ENCODE peak calls at places on chromosomes 7 and 10, in four cellular contexts. K is thoracic aorta, O is coronary artery, W is AG10803. G is an unnamed sample.

GRCh38 chr7:29989257-29989995 is at the start of gene SCRN1:
- DNase-seq in K (no peak), O (peak; percentile 74), W (peak; percentile 32), G (peak; percentile 34)

GRCh38 chr7:140079121-140079536 is 16.4 kb upstream of the PARP12 start:
- DNase-seq in K (no peak), O (no peak), W (peak; percentile 37), G (peak; percentile 45)

GRCh38 chr10:54880943-54881342 is 79.9 kb upstream of the PCDH15 start:
- DNase-seq in K (no peak), O (no peak), W (no peak), G (no peak)

GRCh38 chr10:13670311-13670710 is 83.5 kb downstream of the PRPF18 start:
- DNase-seq in K (no peak), O (no peak), W (no peak), G (no peak)

GRCh38 chr10:5902511-5903274 is 12.7 kb downstream of the FBH1 start:
- DNase-seq in K (no peak), O (no peak), W (no peak), G (no peak)

GRCh38 chr7:28224675-28225074 is 44.1 kb upstream of the JAZF1 start:
- DNase-seq in K (no peak), O (no peak), W (no peak), G (no peak)

GRCh38 chr7:22390512-22390911 is 33.6 kb upstream of the RAPGEF5 start:
- DNase-seq in K (no peak), O (no peak), W (no peak), G (no peak)

GRCh38 chr10:12130237-12130872 is 878 bp downstream of the SEC61A2 start:
- DNase-seq in K (no peak), O (no peak), W (peak; percentile 71), G (peak; percentile 69)

GRCh38 chr7:28933874-28934265 is 24.3 kb downstream of the TRIL start:
- DNase-seq in K (no peak), O (no peak), W (no peak), G (no peak)

GRCh38 chr7:46547044-46547443 is 626.0 kb upstream of the IGFBP3 start:
- DNase-seq in K (no peak), O (no peak), W (no peak), G (no peak)

GRCh38 chr7:112058654-112059053 is 147.5 kb downstream of the DOCK4 start:
- DNase-seq in K (no peak), O (no peak), W (no peak), G (no peak)

GRCh38 chr7:159031135-159031701 is 113.4 kb downstream of the VIPR2 start:
- DNase-seq in K (no peak), O (peak; percentile 91), W (no peak), G (no peak)

GRCh38 chr10:104331208-104331838 is 6.9 kb downstream of the ITPRIP start:
- DNase-seq in K (no peak), O (peak; percentile 76), W (no peak), G (peak; percentile 83)

GRCh38 chr10:116838143-116838725 is 11.1 kb upstream of the ENO4 start:
- DNase-seq in K (no peak), O (no peak), W (no peak), G (no peak)

DNA sequence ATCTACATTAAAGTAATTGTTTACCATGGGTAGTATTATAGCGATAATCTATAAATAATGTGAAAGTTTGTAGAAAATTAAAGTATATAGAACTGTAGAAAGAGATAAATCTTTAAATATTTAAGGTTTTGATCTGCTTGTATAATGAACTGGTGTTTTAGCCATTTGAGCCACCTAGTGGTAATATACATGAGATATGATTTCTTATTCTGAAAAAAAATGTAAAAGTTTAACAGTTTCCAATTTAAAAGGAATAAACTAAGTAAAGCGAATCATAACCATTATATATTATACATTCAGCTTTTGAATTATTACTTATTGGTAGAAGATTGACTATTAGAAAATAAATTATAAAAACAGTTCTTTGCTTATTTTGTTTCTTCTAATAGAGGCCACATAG is 91.2 kb downstream of the OTUD1 start:
- DNase-seq in K (no peak), O (no peak), W (peak; percentile 29), G (peak; percentile 34)
- TF ChIP-seq CTCF in K (peak; percentile 29), O (no peak), W (peak; percentile 48), G (peak; percentile 44)

GRCh38 chr7:33040803-33041516 is 21.6 kb downstream of the NT5C3A start:
- DNase-seq in K (no peak), O (no peak), W (no peak), G (peak; percentile 61)

GRCh38 chr7:33043434-33043833 is 19.1 kb downstream of the NT5C3A start:
- DNase-seq in K (no peak), O (no peak), W (no peak), G (no peak)

GRCh38 chr7:33039257-33039904 is 23.2 kb downstream of the NT5C3A start:
- DNase-seq in K (no peak), O (no peak), W (no peak), G (peak; percentile 55)

GRCh38 chr7:33038639-33039038 is 23.9 kb downstream of the NT5C3A start:
- DNase-seq in K (no peak), O (no peak), W (no peak), G (no peak)

GRCh38 chr7:33039905-33040292 is 22.7 kb downstream of the NT5C3A start:
- DNase-seq in K (no peak), O (no peak), W (no peak), G (peak; percentile 21)
- H3K4me3 ChIP-seq in K (peak overlapping the region; percentile 74), O (peak overlapping the region; percentile 69), W (peak overlapping the region; percentile 59), G (peak overlapping the region; percentile 64)

GRCh38 chr7:149194799-149195179 is 557 bp upstream of the ZNF282 start:
- DNase-seq in K (no peak), O (no peak), W (no peak), G (no peak)
- TF ChIP-seq CTCF in K (no peak), O (no peak), W (no peak), G (no peak)

DNA sequence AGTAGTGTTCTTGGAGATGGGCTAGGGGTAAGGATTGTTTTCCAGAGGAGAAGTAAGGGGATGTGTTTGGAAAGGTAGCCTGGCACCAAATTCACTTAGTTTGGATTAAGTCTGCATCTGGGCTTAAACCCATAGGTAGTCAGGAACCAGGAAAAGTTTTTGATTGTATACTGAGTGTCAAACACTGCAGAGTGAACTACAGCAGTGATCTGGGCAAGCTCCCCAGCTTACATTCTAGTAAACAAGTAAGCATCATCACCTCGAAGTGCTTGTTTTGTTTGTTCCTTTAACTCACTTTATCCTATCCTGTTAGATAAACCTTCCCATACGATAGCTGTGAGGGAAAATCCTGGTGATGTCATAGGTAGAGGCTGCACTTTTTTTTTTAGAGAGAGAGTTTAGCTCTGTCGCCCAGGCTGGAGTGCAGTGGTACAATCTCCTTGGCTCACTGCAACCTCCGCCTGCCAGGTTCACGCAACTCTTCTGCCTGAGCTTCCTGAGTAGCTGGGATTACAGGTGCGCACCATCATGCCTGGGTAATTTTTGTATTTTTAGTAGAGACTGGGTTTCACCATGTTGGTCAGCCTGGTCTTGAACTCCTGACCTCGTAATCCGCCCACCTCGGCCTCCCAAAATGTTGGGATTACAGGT is 2.4 kb downstream of the RPS24 start:
- DNase-seq in K (no peak), O (no peak), W (no peak), G (no peak)
- H3K4me3 ChIP-seq in K (no peak overlapping the region), O (no peak overlapping the region), W (no peak overlapping the region), G (no peak overlapping the region)

DNA sequence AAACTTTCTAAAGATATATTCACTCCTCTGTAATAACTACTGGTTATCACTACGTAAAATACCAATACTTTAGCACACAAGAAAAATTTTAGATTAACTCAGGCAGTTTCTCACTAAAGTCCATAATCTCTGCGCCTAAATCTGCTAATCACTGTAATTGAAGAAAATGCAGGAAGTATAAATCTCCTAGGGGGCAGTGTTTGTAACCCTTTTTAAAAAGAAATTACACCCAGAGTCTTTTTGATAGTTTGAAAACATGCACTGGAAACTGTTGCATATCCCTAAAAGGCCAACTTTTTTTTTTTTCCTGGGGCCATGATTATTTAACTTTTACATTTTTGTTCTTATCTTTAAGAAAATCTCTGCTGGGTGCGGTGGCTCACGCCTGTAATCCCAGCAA is 209.6 kb downstream of the KIAA1217 start:
- DNase-seq in K (no peak), O (no peak), W (no peak), G (peak; percentile 20)
- TF ChIP-seq CTCF in K (no peak), O (no peak), W (peak; percentile 32), G (peak; percentile 17)

DNA sequence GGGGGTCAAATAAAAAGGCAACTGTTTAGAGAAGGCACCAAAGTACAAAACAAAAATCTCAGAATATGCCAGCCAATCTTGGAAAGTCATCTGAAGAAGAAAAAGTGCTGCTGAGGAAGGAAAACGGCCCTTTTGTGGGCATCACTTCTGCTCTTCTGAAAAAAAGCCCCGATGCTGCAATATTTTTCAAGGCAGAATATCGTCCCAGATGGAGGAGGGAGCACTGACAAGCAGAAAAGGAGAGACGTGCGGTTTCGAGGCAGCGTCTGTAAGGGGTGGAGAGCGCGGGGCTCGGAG is 959 bp upstream of the ATRNL1 start:
- DNase-seq in K (no peak), O (no peak), W (no peak), G (peak; percentile 3)
- H3K4me3 ChIP-seq in K (peak overlapping the region; percentile 82), O (peak overlapping the region; percentile 87), W (peak overlapping the region; percentile 49), G (peak overlapping the region; percentile 60)

DNA sequence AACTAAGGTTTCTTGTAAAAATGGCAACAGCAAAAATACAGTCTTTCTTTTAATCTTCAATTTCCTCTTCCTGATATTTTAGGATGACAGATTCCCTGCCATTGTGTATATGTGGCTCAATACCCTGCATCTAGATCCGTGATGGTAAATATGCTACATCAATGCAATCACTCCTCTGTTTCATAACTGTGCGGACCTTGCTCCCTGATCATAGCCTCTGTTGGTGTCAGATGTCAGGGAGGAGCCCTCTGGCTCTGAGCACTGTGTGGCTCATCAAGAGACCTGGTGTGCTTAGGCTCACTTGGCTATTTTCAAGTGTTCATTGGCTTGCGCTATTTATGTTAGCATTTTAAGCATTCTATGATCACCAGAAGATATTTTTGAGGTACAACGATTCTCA is 33.0 kb upstream of the AGR3 start:
- DNase-seq in K (no peak), O (no peak), W (no peak), G (no peak)
- TF ChIP-seq CTCF in K (no peak), O (no peak), W (no peak), G (no peak)